ENCODE peak calls at places on chromosomes 4 and X, in nine cellular contexts. P, W, X, J, T, A, L, B and C are unnamed samples. For H3K4me1, the result is how much of the 10 kb centered on the place peaks cover.

GRCh38 chr4:84578540-84579409 is 4.2 kb upstream of the CDS1 start:
- DNase-seq in L (peak), B (no peak), J (no peak), W (no peak), T (peak), P (no peak), X (no peak), A (peak), C (peak)

GRCh38 chrX:53544936-53545335 is 110.8 kb upstream of the HSD17B10 start:
- DNase-seq in P (no peak), B (no peak), X (no peak), L (no peak), J (no peak), W (no peak), A (no peak), T (no peak), C (no peak)

GRCh38 chrX:41946230-41946629 is 22.9 kb upstream of the CASK start:
- DNase-seq in P (no peak), A (no peak), J (no peak), X (no peak), T (no peak), L (no peak), B (no peak), W (no peak), C (no peak)

GRCh38 chr4:141636771-141637460 is 533 bp downstream of the IL15 start:
- DNase-seq in T (no peak), B (peak), L (peak), P (peak), J (peak), W (peak), X (peak), A (peak), C (peak)

GRCh38 chr4:81508786-81509574 is 37.3 kb upstream of the RASGEF1B start:
- DNase-seq in X (no peak), W (no peak), B (no peak), J (no peak), T (no peak), A (no peak), L (no peak), P (no peak), C (no peak)

GRCh38 chr4:24772061-24772705 is 23.2 kb upstream of the SOD3 start:
- DNase-seq in J (no peak), A (no peak), L (no peak), T (no peak), B (no peak), P (no peak), W (no peak), X (no peak), C (no peak)

GRCh38 chr4:96260071-96260682 is 420.3 kb downstream of the PDHA2 start:
- DNase-seq in T (no peak), P (no peak), L (peak), A (no peak), B (no peak), J (no peak), X (no peak), W (no peak), C (no peak)

GRCh38 chr4:120749445-120750151 is 172.9 kb downstream of the PRDM5 start:
- DNase-seq in B (no peak), X (no peak), T (no peak), A (no peak), P (no peak), W (peak), J (no peak), L (no peak), C (no peak)

GRCh38 chr4:5710962-5711478 is at the start of gene EVC:
- DNase-seq in J (no peak), L (peak), P (no peak), T (peak), A (peak), B (peak), X (peak), W (no peak), C (peak)

GRCh38 chrX:18983711-18984380 is at the start of gene PHKA2:
- DNase-seq in A (peak), X (peak), J (no peak), P (no peak), W (no peak), T (peak), L (peak), B (peak), C (peak)

GRCh38 chr4:33189169-33189568 is 2469.0 kb downstream of the PCDH7 start:
- DNase-seq in W (no peak), J (no peak), A (no peak), L (no peak), T (no peak), B (no peak), X (no peak), P (no peak), C (no peak)

GRCh38 chr4:130141651-130142050 is 1045.7 kb downstream of the C4orf33 start:
- DNase-seq in L (no peak), T (no peak), P (no peak), A (no peak), X (no peak), J (no peak), B (no peak), W (no peak), C (no peak)

GRCh38 chr4:47469951-47470350 is 6.4 kb upstream of the COMMD8 start:
- DNase-seq in B (no peak), W (no peak), T (no peak), A (peak), L (peak), X (no peak), P (no peak), J (no peak), C (no peak)

GRCh38 chr4:173013232-173013932 is 155.2 kb upstream of the GALNT7 start:
- DNase-seq in W (peak), A (peak), P (peak), T (peak), B (no peak), J (peak), L (peak), X (no peak), C (peak)

GRCh38 chr4:10157478-10158354 is 41.1 kb upstream of the WDR1 start:
- DNase-seq in P (peak), B (peak), W (peak), T (peak), L (peak), J (peak), X (peak), A (peak), C (peak)

GRCh38 chr4:21680326-21680898 is 268.2 kb downstream of the KCNIP4 start:
- DNase-seq in X (no peak), B (no peak), A (no peak), J (no peak), T (no peak), P (no peak), W (no peak), L (no peak), C (no peak)

GRCh38 chr4:92182736-92183407 is 120.9 kb upstream of the GRID2 start:
- DNase-seq in T (no peak), X (no peak), L (no peak), J (no peak), B (peak), P (no peak), W (no peak), A (no peak), C (peak)

DNA sequence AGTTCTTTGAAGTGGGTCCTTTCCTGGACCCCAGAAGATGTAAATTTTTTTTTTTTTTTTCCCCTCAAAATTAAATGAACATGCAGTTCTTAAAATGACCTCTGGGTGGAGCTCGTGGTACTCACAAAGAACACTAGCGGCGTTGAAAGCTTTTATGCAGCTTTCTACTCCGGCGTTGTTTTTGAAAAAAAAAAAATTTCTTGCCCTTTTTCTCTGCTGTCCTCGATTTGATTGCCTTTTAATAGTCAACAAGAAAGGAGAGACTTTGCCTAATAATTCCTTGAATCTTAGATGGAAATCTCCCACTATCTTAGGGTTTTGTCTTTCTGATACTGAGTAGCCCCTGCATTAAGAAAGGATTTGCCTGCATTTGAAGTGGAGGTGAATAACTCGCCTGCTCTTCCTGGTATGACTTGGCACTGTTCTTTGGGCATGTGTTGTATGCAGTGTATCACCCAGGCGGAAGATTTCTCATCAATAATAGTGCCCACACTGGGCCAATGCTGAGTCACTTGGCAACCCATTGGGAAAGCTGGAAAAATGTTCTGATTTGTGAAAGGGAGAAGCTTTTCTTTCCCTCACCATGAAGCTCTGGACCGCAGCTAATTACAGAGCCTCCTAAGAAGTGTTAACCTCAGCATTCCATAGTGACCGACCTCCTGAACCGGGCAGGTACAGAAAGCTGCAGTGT is 104.0 kb downstream of the PHEX start:
- DNase-seq in W (peak), A (peak), X (no peak), L (peak), P (no peak), J (peak), T (peak), B (no peak), C (peak)
- H3K4me3 ChIP-seq in W (no peak), A (peak), X (no peak), L (peak), P (no peak), J (no peak), T (no peak), B (no peak), C (no peak)

GRCh38 chr4:6932918-6933317 is 23.3 kb downstream of the TBC1D14 start:
- DNase-seq in L (no peak), W (no peak), A (no peak), J (no peak), T (no peak), B (no peak), P (no peak), X (no peak), C (no peak)

GRCh38 chr4:6937201-6937600 is 27.6 kb downstream of the TBC1D14 start:
- DNase-seq in T (no peak), W (no peak), L (no peak), J (no peak), A (no peak), B (no peak), X (no peak), P (no peak), C (no peak)

GRCh38 chr4:6932475-6932874 is 22.8 kb downstream of the TBC1D14 start:
- DNase-seq in W (no peak), A (no peak), X (no peak), L (no peak), J (no peak), P (no peak), T (no peak), B (no peak), C (no peak)

GRCh38 chr4:6935961-6936360 is 26.3 kb downstream of the TBC1D14 start:
- DNase-seq in T (no peak), L (no peak), P (no peak), A (no peak), X (no peak), W (no peak), B (no peak), J (no peak), C (no peak)

DNA sequence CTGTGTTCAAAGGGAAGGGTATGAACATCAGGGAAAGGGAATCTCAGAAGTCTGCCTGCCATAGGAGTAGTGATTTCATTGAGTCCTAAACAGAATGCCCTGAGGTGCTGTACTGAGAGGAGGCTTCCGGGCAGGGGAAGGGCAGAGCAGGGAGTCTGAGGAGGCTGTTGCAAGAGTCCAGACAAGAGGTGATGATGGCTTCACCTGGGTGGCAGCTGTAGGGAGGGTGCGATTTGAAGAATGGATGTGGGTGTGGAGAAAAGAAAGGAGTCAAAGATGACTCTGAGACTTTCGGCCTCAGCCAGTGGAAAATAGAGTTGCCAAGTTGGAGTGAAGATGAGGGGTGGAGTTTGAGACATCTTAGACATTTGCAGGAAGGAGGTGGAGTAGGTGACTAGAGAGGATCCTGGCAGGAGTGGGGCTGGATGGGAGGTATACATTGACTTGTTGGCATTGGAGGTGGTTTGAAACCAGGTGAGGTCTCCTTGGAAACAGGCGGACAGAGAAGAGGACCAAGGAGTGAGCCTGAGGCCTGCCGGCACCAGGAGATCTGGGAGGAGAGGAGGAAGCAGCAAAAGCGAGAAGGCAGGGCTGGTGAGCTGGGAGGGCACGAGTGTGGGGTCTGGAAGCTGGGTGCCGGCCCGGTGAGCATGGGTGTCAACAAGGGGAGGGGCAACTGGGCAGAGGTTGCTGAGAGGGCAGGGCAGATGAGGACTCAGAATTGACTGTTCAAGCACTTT is 24.2 kb downstream of the TBC1D14 start:
- DNase-seq in B (no peak), A (no peak), L (no peak), P (no peak), X (no peak), T (no peak), W (no peak), J (no peak), C (no peak)
- H3K4me1 ChIP-seq in B (under half), A (under half), L (under half), P (under half), X (under half), T (under half), W (under half), J (under half), C (under half)

DNA sequence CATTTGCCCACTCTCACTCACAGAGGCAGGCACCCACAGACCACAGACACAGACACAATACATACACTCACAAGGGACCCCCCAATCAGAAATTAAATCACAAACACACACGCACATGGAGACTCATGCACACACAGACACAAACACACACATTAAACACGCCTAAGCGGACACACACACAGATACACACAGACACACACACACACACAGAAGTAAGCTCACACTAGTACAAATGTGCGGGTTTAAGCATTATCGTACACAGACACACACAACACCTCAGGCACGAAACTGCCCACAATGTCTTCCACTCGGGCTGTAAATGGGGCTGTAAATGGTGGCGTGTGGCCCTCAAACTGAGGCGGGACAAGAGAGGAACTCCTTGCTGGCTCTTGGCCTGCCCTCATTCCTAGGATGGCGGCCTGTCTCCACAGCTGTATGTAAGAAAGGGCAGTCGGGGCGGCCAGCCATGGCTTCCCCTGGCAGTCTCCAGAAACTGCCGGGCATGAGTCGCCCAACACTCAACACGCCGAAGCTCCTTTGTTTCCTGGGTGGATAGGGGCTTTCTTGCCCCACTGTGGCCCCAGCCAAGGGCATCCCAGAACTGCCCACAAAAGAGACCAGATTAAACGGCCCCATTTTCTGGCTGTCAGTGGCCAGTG is 53.9 kb downstream of the NBDY start:
- DNase-seq in J (no peak), L (no peak), A (no peak), T (no peak), B (no peak), P (no peak), X (no peak), W (no peak), C (no peak)
- H3K4me3 ChIP-seq in J (no peak), L (peak), A (no peak), T (peak), B (no peak), P (peak), X (no peak), W (no peak), C (no peak)

GRCh38 chrX:16671005-16671404 is 21.0 kb downstream of the S100G start:
- DNase-seq in J (peak), W (peak), A (peak), B (no peak), P (peak), T (peak), L (peak), X (no peak), C (peak)
- H3K4me1 ChIP-seq in J (under half), W (under half), A (under half), B (under half), P (under half), T (under half), L (under half), X (under half), C (under half)

DNA sequence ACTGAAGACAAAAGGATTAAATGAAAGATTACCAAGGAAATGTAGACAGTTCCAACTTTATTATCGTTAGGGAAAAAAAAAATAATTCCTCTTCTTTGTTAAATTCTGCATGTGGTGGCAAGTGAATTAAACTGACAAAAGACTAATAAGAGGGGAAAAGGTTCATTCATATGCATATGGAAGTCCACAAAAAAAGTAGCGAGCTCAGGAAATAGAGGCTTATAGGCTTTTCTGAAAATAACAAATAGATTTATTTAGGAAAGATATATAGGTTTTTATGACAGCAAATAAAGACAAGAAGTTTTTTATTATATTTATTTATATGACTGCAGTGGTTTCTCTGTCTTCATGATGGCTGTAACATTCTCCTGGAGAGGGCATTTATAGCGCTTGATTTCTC is 246.0 kb downstream of the NAF1 start:
- DNase-seq in T (no peak), B (no peak), J (no peak), L (no peak), W (no peak), X (no peak), A (no peak), P (no peak), C (no peak)
- H3K4me3 ChIP-seq in T (no peak), B (no peak), J (no peak), L (no peak), W (no peak), X (no peak), A (no peak), P (no peak), C (no peak)

DNA sequence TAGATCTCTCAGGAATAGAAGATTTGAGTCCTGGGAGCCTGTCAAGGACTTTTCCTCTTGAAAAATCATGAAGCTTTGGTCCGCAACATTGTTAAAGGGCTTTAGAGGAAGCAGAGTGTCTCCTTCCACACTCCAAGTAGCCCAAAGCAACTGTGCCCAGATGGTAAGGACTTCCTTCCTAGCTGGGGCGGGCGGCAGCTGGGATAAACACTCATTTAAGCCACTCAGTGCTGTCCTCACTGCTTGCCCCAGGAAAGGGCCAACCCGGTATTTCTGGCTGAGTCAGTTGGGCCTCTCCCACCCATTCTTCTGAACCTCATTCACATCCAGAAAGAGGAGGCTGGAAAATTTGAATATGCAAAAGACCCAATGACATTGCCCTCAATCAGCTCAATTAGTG is 144.3 kb downstream of the CHIC2 start:
- DNase-seq in B (peak), X (no peak), A (peak), P (no peak), L (no peak), T (no peak), J (no peak), W (no peak), C (no peak)
- H3K4me1 ChIP-seq in B (under half), X (under half), A (under half), P (under half), L (under half), T (under half), J (under half), W (under half), C (under half)

GRCh38 chrX:24466025-24466424 is 939 bp downstream of the PDK3 start:
- DNase-seq in W (no peak), A (no peak), J (no peak), T (peak), P (no peak), L (peak), B (no peak), X (no peak), C (no peak)
- H3K4me3 ChIP-seq in W (peak), A (peak), J (peak), T (peak), P (peak), L (peak), B (peak), X (peak), C (peak)